ENCODE peak calls at places on chromosome 7, in nine cellular contexts. One of them, this sample, is unnamed.

GRCh38 chr7:52017802-52018679 is 701.4 kb upstream of the COBL start:
- DNase-seq in coronary artery: no peak
- DNase-seq in LoVo: peak
- DNase-seq in NCI-H1092 treated with DMSO at 0.1 percent for 48 hours: no peak
- DNase-seq in progenitor cell of endocrine pancreas: no peak
- DNase-seq in iPS DF 19.7: peak
- DNase-seq in A172: peak
- DNase-seq in stimulated activated CD8-positive, alpha-beta memory T cell treated with anti-CD3 and anti-CD28 coated beads, Interleukin-2, amount 100 ng/mL, for 1 hour: no peak
- DNase-seq in AG09309: no peak
- DNase-seq in this sample: no peak

GRCh38 chr7:11404355-11404754 is 427.6 kb downstream of the THSD7A start:
- DNase-seq in coronary artery: no peak
- DNase-seq in LoVo: no peak
- DNase-seq in NCI-H1092 treated with DMSO at 0.1 percent for 48 hours: no peak
- DNase-seq in progenitor cell of endocrine pancreas: no peak
- DNase-seq in iPS DF 19.7: no peak
- DNase-seq in A172: no peak
- DNase-seq in stimulated activated CD8-positive, alpha-beta memory T cell treated with anti-CD3 and anti-CD28 coated beads, Interleukin-2, amount 100 ng/mL, for 1 hour: no peak
- DNase-seq in AG09309: no peak
- DNase-seq in this sample: no peak

GRCh38 chr7:105219771-105220160 is 169.0 kb downstream of the SRPK2 start:
- DNase-seq in coronary artery: no peak
- DNase-seq in LoVo: peak
- DNase-seq in NCI-H1092 treated with DMSO at 0.1 percent for 48 hours: no peak
- DNase-seq in progenitor cell of endocrine pancreas: no peak
- DNase-seq in iPS DF 19.7: no peak
- DNase-seq in A172: peak
- DNase-seq in stimulated activated CD8-positive, alpha-beta memory T cell treated with anti-CD3 and anti-CD28 coated beads, Interleukin-2, amount 100 ng/mL, for 1 hour: no peak
- DNase-seq in AG09309: no peak
- DNase-seq in this sample: no peak

GRCh38 chr7:28672397-28672797 is 260.1 kb downstream of the CREB5 start:
- DNase-seq in coronary artery: no peak
- DNase-seq in LoVo: no peak
- DNase-seq in NCI-H1092 treated with DMSO at 0.1 percent for 48 hours: peak
- DNase-seq in progenitor cell of endocrine pancreas: no peak
- DNase-seq in iPS DF 19.7: no peak
- DNase-seq in A172: no peak
- DNase-seq in stimulated activated CD8-positive, alpha-beta memory T cell treated with anti-CD3 and anti-CD28 coated beads, Interleukin-2, amount 100 ng/mL, for 1 hour: no peak
- DNase-seq in AG09309: no peak
- DNase-seq in this sample: no peak

GRCh38 chr7:155861480-155861868 is 49.2 kb upstream of the SHH start:
- DNase-seq in coronary artery: peak
- DNase-seq in LoVo: no peak
- DNase-seq in NCI-H1092 treated with DMSO at 0.1 percent for 48 hours: no peak
- DNase-seq in progenitor cell of endocrine pancreas: no peak
- DNase-seq in iPS DF 19.7: no peak
- DNase-seq in A172: no peak
- DNase-seq in stimulated activated CD8-positive, alpha-beta memory T cell treated with anti-CD3 and anti-CD28 coated beads, Interleukin-2, amount 100 ng/mL, for 1 hour: no peak
- DNase-seq in AG09309: no peak
- DNase-seq in this sample: peak

GRCh38 chr7:132249591-132249971 is 326.7 kb downstream of the PLXNA4 start:
- DNase-seq in coronary artery: peak
- DNase-seq in LoVo: peak
- DNase-seq in NCI-H1092 treated with DMSO at 0.1 percent for 48 hours: no peak
- DNase-seq in progenitor cell of endocrine pancreas: no peak
- DNase-seq in iPS DF 19.7: peak
- DNase-seq in A172: peak
- DNase-seq in stimulated activated CD8-positive, alpha-beta memory T cell treated with anti-CD3 and anti-CD28 coated beads, Interleukin-2, amount 100 ng/mL, for 1 hour: no peak
- DNase-seq in AG09309: no peak
- DNase-seq in this sample: no peak

GRCh38 chr7:14446231-14446630 is 456.3 kb downstream of the DGKB start:
- DNase-seq in coronary artery: no peak
- DNase-seq in LoVo: no peak
- DNase-seq in NCI-H1092 treated with DMSO at 0.1 percent for 48 hours: no peak
- DNase-seq in progenitor cell of endocrine pancreas: no peak
- DNase-seq in iPS DF 19.7: no peak
- DNase-seq in A172: no peak
- DNase-seq in stimulated activated CD8-positive, alpha-beta memory T cell treated with anti-CD3 and anti-CD28 coated beads, Interleukin-2, amount 100 ng/mL, for 1 hour: no peak
- DNase-seq in AG09309: no peak
- DNase-seq in this sample: no peak

GRCh38 chr7:130910949-130911944 is 177.2 kb upstream of the KLF14 start:
- DNase-seq in coronary artery: peak
- DNase-seq in LoVo: no peak
- DNase-seq in NCI-H1092 treated with DMSO at 0.1 percent for 48 hours: no peak
- DNase-seq in progenitor cell of endocrine pancreas: no peak
- DNase-seq in iPS DF 19.7: peak
- DNase-seq in A172: peak
- DNase-seq in stimulated activated CD8-positive, alpha-beta memory T cell treated with anti-CD3 and anti-CD28 coated beads, Interleukin-2, amount 100 ng/mL, for 1 hour: no peak
- DNase-seq in AG09309: no peak
- DNase-seq in this sample: no peak

GRCh38 chr7:8443871-8444756 is 10.7 kb downstream of the NXPH1 start:
- DNase-seq in coronary artery: no peak
- DNase-seq in LoVo: no peak
- DNase-seq in NCI-H1092 treated with DMSO at 0.1 percent for 48 hours: no peak
- DNase-seq in progenitor cell of endocrine pancreas: no peak
- DNase-seq in iPS DF 19.7: no peak
- DNase-seq in A172: no peak
- DNase-seq in stimulated activated CD8-positive, alpha-beta memory T cell treated with anti-CD3 and anti-CD28 coated beads, Interleukin-2, amount 100 ng/mL, for 1 hour: no peak
- DNase-seq in AG09309: no peak
- DNase-seq in this sample: no peak

GRCh38 chr7:81501220-81501619 is 268.6 kb downstream of the HGF start:
- DNase-seq in coronary artery: no peak
- DNase-seq in LoVo: no peak
- DNase-seq in NCI-H1092 treated with DMSO at 0.1 percent for 48 hours: peak
- DNase-seq in progenitor cell of endocrine pancreas: no peak
- DNase-seq in iPS DF 19.7: no peak
- DNase-seq in A172: peak
- DNase-seq in stimulated activated CD8-positive, alpha-beta memory T cell treated with anti-CD3 and anti-CD28 coated beads, Interleukin-2, amount 100 ng/mL, for 1 hour: no peak
- DNase-seq in AG09309: no peak
- DNase-seq in this sample: no peak

GRCh38 chr7:98922392-98923107 is 44.2 kb downstream of the TRRAP start:
- DNase-seq in coronary artery: no peak
- DNase-seq in LoVo: no peak
- DNase-seq in NCI-H1092 treated with DMSO at 0.1 percent for 48 hours: peak
- DNase-seq in progenitor cell of endocrine pancreas: no peak
- DNase-seq in iPS DF 19.7: no peak
- DNase-seq in A172: no peak
- DNase-seq in stimulated activated CD8-positive, alpha-beta memory T cell treated with anti-CD3 and anti-CD28 coated beads, Interleukin-2, amount 100 ng/mL, for 1 hour: no peak
- DNase-seq in AG09309: no peak
- DNase-seq in this sample: no peak

GRCh38 chr7:46945328-46945727 is 636.6 kb downstream of the TNS3 start:
- DNase-seq in coronary artery: no peak
- DNase-seq in LoVo: no peak
- DNase-seq in NCI-H1092 treated with DMSO at 0.1 percent for 48 hours: no peak
- DNase-seq in progenitor cell of endocrine pancreas: no peak
- DNase-seq in iPS DF 19.7: no peak
- DNase-seq in A172: no peak
- DNase-seq in stimulated activated CD8-positive, alpha-beta memory T cell treated with anti-CD3 and anti-CD28 coated beads, Interleukin-2, amount 100 ng/mL, for 1 hour: no peak
- DNase-seq in AG09309: peak
- DNase-seq in this sample: no peak

GRCh38 chr7:98213296-98213873 is 2.1 kb downstream of the BHLHA15 start:
- DNase-seq in coronary artery: no peak
- DNase-seq in LoVo: no peak
- DNase-seq in NCI-H1092 treated with DMSO at 0.1 percent for 48 hours: no peak
- DNase-seq in progenitor cell of endocrine pancreas: no peak
- DNase-seq in iPS DF 19.7: no peak
- DNase-seq in A172: no peak
- DNase-seq in stimulated activated CD8-positive, alpha-beta memory T cell treated with anti-CD3 and anti-CD28 coated beads, Interleukin-2, amount 100 ng/mL, for 1 hour: no peak
- DNase-seq in AG09309: no peak
- DNase-seq in this sample: no peak

GRCh38 chr7:99396914-99397631 is 11.3 kb downstream of the PDAP1 start:
- DNase-seq in coronary artery: no peak
- DNase-seq in LoVo: no peak
- DNase-seq in NCI-H1092 treated with DMSO at 0.1 percent for 48 hours: no peak
- DNase-seq in progenitor cell of endocrine pancreas: no peak
- DNase-seq in iPS DF 19.7: no peak
- DNase-seq in A172: no peak
- DNase-seq in stimulated activated CD8-positive, alpha-beta memory T cell treated with anti-CD3 and anti-CD28 coated beads, Interleukin-2, amount 100 ng/mL, for 1 hour: no peak
- DNase-seq in AG09309: no peak
- DNase-seq in this sample: no peak

GRCh38 chr7:77450613-77451012 is 34.5 kb upstream of the GSAP start:
- DNase-seq in coronary artery: no peak
- DNase-seq in LoVo: no peak
- DNase-seq in NCI-H1092 treated with DMSO at 0.1 percent for 48 hours: no peak
- DNase-seq in progenitor cell of endocrine pancreas: no peak
- DNase-seq in iPS DF 19.7: no peak
- DNase-seq in A172: no peak
- DNase-seq in stimulated activated CD8-positive, alpha-beta memory T cell treated with anti-CD3 and anti-CD28 coated beads, Interleukin-2, amount 100 ng/mL, for 1 hour: no peak
- DNase-seq in AG09309: no peak
- DNase-seq in this sample: no peak